ENCODE peak calls at places on chromosomes 3 and 15, in four cellular contexts. One of them, this sample, is unnamed.

GRCh38 chr3:22685598-22685997 is 517.5 kb upstream of the UBE2E2 start:
- DNase-seq in HepG2: peak; percentile 4
- DNase-seq in K562: no peak
- DNase-seq in GM12878: no peak
- DNase-seq in this sample: no peak

GRCh38 chr3:107956991-107957467 is 133.8 kb downstream of the CD47 start:
- DNase-seq in HepG2: no peak
- DNase-seq in K562: no peak
- DNase-seq in GM12878: no peak
- DNase-seq in this sample: no peak

GRCh38 chr15:51286816-51287215 is 51.6 kb downstream of the CYP19A1 start:
- DNase-seq in GM12878: no peak
- DNase-seq in K562: no peak
- DNase-seq in HepG2: peak; percentile 15
- DNase-seq in this sample: no peak

GRCh38 chr15:74752486-74753395 is 4.1 kb downstream of the CYP1A2 start:
- DNase-seq in HepG2: no peak
- DNase-seq in K562: no peak
- DNase-seq in GM12878: no peak
- DNase-seq in this sample: no peak

GRCh38 chr3:97911459-97911858 is 60.8 kb downstream of the RIOX2 start:
- DNase-seq in HepG2: no peak
- DNase-seq in K562: no peak
- DNase-seq in GM12878: no peak
- DNase-seq in this sample: no peak

GRCh38 chr15:91611924-91612323 is 241.6 kb upstream of the SLCO3A1 start:
- DNase-seq in K562: peak; percentile 9
- DNase-seq in HepG2: no peak
- DNase-seq in GM12878: no peak
- DNase-seq in this sample: no peak

GRCh38 chr3:133938770-133939495 is 43.3 kb upstream of the RAB6B start:
- DNase-seq in K562: no peak
- DNase-seq in HepG2: no peak
- DNase-seq in GM12878: no peak
- DNase-seq in this sample: peak; percentile 36

GRCh38 chr15:85545185-85545584 is 164.8 kb downstream of the AKAP13 start:
- DNase-seq in GM12878: no peak
- DNase-seq in HepG2: no peak
- DNase-seq in K562: no peak
- DNase-seq in this sample: no peak

GRCh38 chr3:141366285-141367037 is 1.8 kb upstream of the ZBTB38 start:
- DNase-seq in K562: peak; percentile 70
- DNase-seq in HepG2: peak; percentile 49
- DNase-seq in GM12878: no peak
- DNase-seq in this sample: no peak

GRCh38 chr15:66496951-66497501 is 536 bp downstream of the SNAPC5 start:
- DNase-seq in GM12878: no peak
- DNase-seq in K562: peak; percentile 58
- DNase-seq in HepG2: peak; percentile 15
- DNase-seq in this sample: no peak

GRCh38 chr3:39000008-39000450 is 51.7 kb downstream of the SCN11A start:
- DNase-seq in HepG2: peak; percentile 60
- DNase-seq in K562: peak; percentile 77
- DNase-seq in GM12878: peak; percentile 35
- DNase-seq in this sample: no peak

GRCh38 chr3:13346481-13347389 is 73.4 kb downstream of the NUP210 start:
- DNase-seq in K562: no peak
- DNase-seq in HepG2: no peak
- DNase-seq in GM12878: no peak
- DNase-seq in this sample: no peak

GRCh38 chr3:147237991-147238390 is 168.4 kb downstream of the ZIC4 start:
- DNase-seq in HepG2: no peak
- DNase-seq in K562: no peak
- DNase-seq in GM12878: no peak
- DNase-seq in this sample: no peak

GRCh38 chr15:77507911-77508310 is 87.2 kb downstream of the HMG20A start:
- DNase-seq in GM12878: no peak
- DNase-seq in K562: no peak
- DNase-seq in HepG2: peak; percentile 74
- DNase-seq in this sample: no peak

GRCh38 chr3:171393032-171393744 is 67.0 kb downstream of the TNIK start:
- DNase-seq in HepG2: peak; percentile 39
- DNase-seq in GM12878: no peak
- DNase-seq in K562: no peak
- DNase-seq in this sample: no peak

GRCh38 chr3:141065841-141066592 is 14.9 kb downstream of the SPSB4 start:
- DNase-seq in HepG2: no peak
- DNase-seq in K562: no peak
- DNase-seq in GM12878: no peak
- DNase-seq in this sample: no peak

GRCh38 chr3:114632757-114633424 is 339.1 kb downstream of the TIGIT start:
- DNase-seq in K562: no peak
- DNase-seq in HepG2: no peak
- DNase-seq in GM12878: no peak
- DNase-seq in this sample: no peak

GRCh38 chr3:47629770-47630169 is 51.1 kb upstream of the CSPG5 start:
- DNase-seq in K562: no peak
- DNase-seq in HepG2: no peak
- DNase-seq in GM12878: no peak
- DNase-seq in this sample: no peak

GRCh38 chr3:196273655-196274054 is 13.9 kb downstream of the PCYT1A start:
- DNase-seq in K562: no peak
- DNase-seq in HepG2: no peak
- DNase-seq in GM12878: no peak
- DNase-seq in this sample: no peak

GRCh38 chr3:152244156-152244888 is 24.4 kb upstream of the MBNL1 start:
- DNase-seq in HepG2: no peak
- DNase-seq in GM12878: no peak
- DNase-seq in K562: peak; percentile 70
- DNase-seq in this sample: no peak

GRCh38 chr15:98292442-98293240 is 332.1 kb downstream of the ARRDC4 start:
- DNase-seq in HepG2: peak; percentile 27
- DNase-seq in K562: peak; percentile 61
- DNase-seq in GM12878: no peak
- DNase-seq in this sample: peak; percentile 93

GRCh38 chr3:73470851-73471250 is 153.9 kb downstream of the PDZRN3 start:
- DNase-seq in K562: no peak
- DNase-seq in GM12878: no peak
- DNase-seq in HepG2: no peak
- DNase-seq in this sample: no peak

GRCh38 chr3:12040902-12041301 is 36.7 kb downstream of the SYN2 start:
- DNase-seq in GM12878: no peak
- DNase-seq in HepG2: no peak
- DNase-seq in K562: no peak
- DNase-seq in this sample: no peak

GRCh38 chr15:77295446-77295845 is 124.5 kb downstream of the PEAK1 start:
- DNase-seq in GM12878: no peak
- DNase-seq in HepG2: no peak
- DNase-seq in K562: no peak
- DNase-seq in this sample: no peak

GRCh38 chr3:187012609-187013051 is 82.3 kb downstream of the ST6GAL1 start:
- DNase-seq in K562: no peak
- DNase-seq in GM12878: no peak
- DNase-seq in HepG2: no peak
- DNase-seq in this sample: no peak

GRCh38 chr15:66703540-66703941 is 1.5 kb downstream of the SMAD6 start:
- DNase-seq in K562: no peak
- DNase-seq in HepG2: no peak
- DNase-seq in GM12878: no peak
- DNase-seq in this sample: no peak

GRCh38 chr3:56940331-56940730 is 120.1 kb upstream of the SPATA12 start:
- DNase-seq in GM12878: no peak
- DNase-seq in HepG2: no peak
- DNase-seq in K562: no peak
- DNase-seq in this sample: no peak

GRCh38 chr15:40104296-40104864 is 4.3 kb downstream of the BMF start:
- DNase-seq in K562: no peak
- DNase-seq in GM12878: no peak
- DNase-seq in HepG2: no peak
- DNase-seq in this sample: no peak

GRCh38 chr3:71006810-71007785 is 576.4 kb downstream of the FOXP1 start:
- DNase-seq in HepG2: peak; percentile 20
- DNase-seq in K562: peak; percentile 17
- DNase-seq in GM12878: no peak
- DNase-seq in this sample: peak; percentile 31
- TF ChIP-seq BRCA1 in HepG2: no peak
- TF ChIP-seq BRCA1 in K562: no peak
- TF ChIP-seq BRCA1 in GM12878: no peak
- TF ChIP-seq BRCA1 in this sample: no peak

DNA sequence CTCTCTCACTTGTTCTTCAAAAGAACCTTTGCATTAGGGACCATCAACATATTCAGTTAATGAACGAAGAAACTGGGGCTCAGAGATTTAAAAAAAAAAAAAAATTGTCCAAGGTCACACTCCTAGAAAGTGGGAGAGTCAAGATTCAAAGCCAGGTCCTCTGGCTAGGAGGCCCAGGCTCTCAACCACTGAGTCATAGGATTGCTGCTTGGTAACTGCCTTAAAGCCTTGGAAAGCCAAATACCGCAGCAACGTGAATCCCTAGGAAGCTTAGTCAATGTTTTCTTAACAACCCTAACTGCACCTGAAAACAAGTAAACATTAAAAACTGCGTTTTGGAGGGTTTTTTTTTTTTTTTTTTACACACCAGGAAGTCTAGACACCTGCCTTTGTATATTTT is 156.8 kb downstream of the WNT5A start:
- DNase-seq in GM12878: no peak
- DNase-seq in HepG2: no peak
- DNase-seq in K562: no peak
- DNase-seq in this sample: no peak
- TF ChIP-seq CEBPB in GM12878: no peak
- TF ChIP-seq CEBPB in HepG2: no peak
- TF ChIP-seq CEBPB in K562: no peak
- TF ChIP-seq CEBPB in this sample: no peak

DNA sequence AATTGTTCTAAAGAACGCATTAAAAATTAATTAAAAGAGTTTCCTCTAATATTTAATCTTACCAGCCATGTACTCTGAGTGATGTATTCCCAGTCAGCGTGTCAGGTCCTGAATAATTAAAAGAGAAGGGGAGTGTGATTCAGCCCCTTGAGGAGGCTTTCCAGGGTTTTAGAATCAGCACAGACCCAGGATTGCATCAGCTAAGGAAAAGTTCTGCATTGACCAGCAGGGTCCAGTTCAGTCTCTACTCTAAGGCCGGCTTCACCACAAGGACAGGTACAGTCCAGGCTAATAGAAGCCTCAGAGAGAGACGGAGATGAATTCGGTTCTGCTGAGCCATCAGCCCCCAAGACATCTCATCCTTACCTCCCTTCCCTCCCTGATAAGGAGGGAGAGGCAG is 499.5 kb upstream of the PROK2 start:
- DNase-seq in K562: no peak
- DNase-seq in HepG2: no peak
- DNase-seq in GM12878: no peak
- DNase-seq in this sample: no peak
- TF ChIP-seq BRCA1 in K562: no peak
- TF ChIP-seq BRCA1 in HepG2: no peak
- TF ChIP-seq BRCA1 in GM12878: no peak
- TF ChIP-seq BRCA1 in this sample: no peak

GRCh38 chr15:100111103-100112060 is 230.4 kb downstream of the ADAMTS17 start:
- DNase-seq in HepG2: peak; percentile 14
- DNase-seq in K562: peak; percentile 6
- DNase-seq in GM12878: no peak
- DNase-seq in this sample: no peak
- TF ChIP-seq CEBPB in HepG2: no peak
- TF ChIP-seq CEBPB in K562: no peak
- TF ChIP-seq CEBPB in GM12878: no peak
- TF ChIP-seq CEBPB in this sample: no peak

GRCh38 chr3:49017646-49017977 is 768 bp downstream of the DALRD3 start:
- DNase-seq in K562: peak; percentile 63
- DNase-seq in HepG2: no peak
- DNase-seq in GM12878: no peak
- DNase-seq in this sample: no peak
- TF ChIP-seq BRCA1 in K562: no peak
- TF ChIP-seq BRCA1 in HepG2: no peak
- TF ChIP-seq BRCA1 in GM12878: no peak
- TF ChIP-seq BRCA1 in this sample: no peak

GRCh38 chr3:58609990-58610389 is 32.8 kb upstream of the FAM107A start:
- DNase-seq in GM12878: peak; percentile 16
- DNase-seq in HepG2: no peak
- DNase-seq in K562: peak; percentile 9
- DNase-seq in this sample: no peak

GRCh38 chr3:58608648-58609047 is 31.5 kb upstream of the FAM107A start:
- DNase-seq in GM12878: no peak
- DNase-seq in K562: no peak
- DNase-seq in HepG2: no peak
- DNase-seq in this sample: no peak

GRCh38 chr3:58617338-58617761 is 40.2 kb upstream of the FAM107A start:
- DNase-seq in K562: no peak
- DNase-seq in HepG2: no peak
- DNase-seq in GM12878: no peak
- DNase-seq in this sample: no peak

GRCh38 chr3:58612825-58613224 is 35.6 kb upstream of the FAM107A start:
- DNase-seq in HepG2: no peak
- DNase-seq in K562: no peak
- DNase-seq in GM12878: no peak
- DNase-seq in this sample: no peak

DNA sequence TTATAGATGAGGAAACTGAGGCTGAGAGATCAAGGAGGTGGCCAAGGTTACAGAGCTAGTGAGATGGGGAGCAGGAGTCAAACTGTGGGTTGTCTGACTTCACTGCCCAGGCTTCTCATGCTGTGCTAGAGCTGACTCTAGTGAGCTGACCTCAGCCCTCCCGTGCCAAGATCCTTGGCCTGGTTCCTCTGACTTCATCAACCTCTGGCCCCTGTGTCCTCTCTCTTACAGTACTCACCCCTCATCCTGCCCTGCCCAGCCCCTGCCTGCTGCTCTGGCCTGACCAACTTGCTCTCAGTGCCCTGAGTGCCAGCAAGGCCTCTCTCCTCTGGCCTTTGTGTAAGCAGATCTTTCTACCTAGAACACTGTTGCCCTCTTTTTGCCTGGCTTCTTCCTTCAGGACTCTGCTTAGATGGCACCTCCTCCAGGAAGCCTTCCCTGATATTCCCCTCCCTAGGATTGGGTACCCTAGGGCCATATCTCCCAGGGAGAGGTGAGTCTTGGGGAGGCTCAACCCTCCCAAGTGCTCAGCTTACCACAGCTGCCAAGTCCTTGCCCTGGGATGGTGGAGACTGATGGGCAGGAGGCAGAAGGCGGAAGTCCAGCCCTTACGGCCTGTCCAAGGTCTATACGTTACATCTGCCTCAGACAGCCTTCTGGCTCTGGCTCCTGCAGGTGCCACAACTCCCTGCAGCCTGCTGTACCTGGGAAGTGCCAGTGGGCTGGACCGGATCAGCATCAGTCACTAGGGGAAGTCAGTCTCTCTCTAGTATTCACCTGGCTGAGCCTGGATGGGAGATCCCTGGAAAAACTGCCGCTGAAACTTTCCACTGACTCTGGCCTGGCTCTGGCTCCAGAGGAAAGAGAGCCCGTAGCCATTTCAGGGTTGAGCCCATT is 36.3 kb upstream of the FAM107A start:
- DNase-seq in GM12878: no peak
- DNase-seq in K562: no peak
- DNase-seq in HepG2: no peak
- DNase-seq in this sample: no peak
- TF ChIP-seq CEBPB in GM12878: no peak
- TF ChIP-seq CEBPB in K562: no peak
- TF ChIP-seq CEBPB in HepG2: no peak
- TF ChIP-seq CEBPB in this sample: no peak